ENCODE peak calls at places on chromosome 17, in six cellular contexts. X is naive thymus-derived CD4-positive, alpha-beta T cell; G is A549; A is kidney tubule cell; Z is activated CD4-positive, alpha-beta T cell treated with anti-CD3 and anti-CD28 coated beads, Interleukin-2, amount 50 U/mL, for 1 hour; J is M059J. W is an unnamed sample.

GRCh38 chr17:65301184-65301583 is 164.0 kb downstream of the RGS9 start:
- DNase-seq in X (no peak), G (no peak), A (peak), Z (no peak), J (peak), W (no peak)

GRCh38 chr17:81481815-81482505 is 30.6 kb downstream of the ACTG1 start:
- DNase-seq in X (no peak), G (no peak), A (no peak), Z (no peak), J (no peak), W (no peak)

GRCh38 chr17:82410014-82410716 is 8.0 kb upstream of the HEXD start:
- DNase-seq in X (no peak), G (no peak), A (no peak), Z (no peak), J (no peak), W (no peak)

GRCh38 chr17:73346763-73347162 is 35.0 kb upstream of the CDC42EP4 start:
- DNase-seq in X (no peak), G (no peak), A (no peak), Z (no peak), J (no peak), W (no peak)

GRCh38 chr17:7393613-7394451 is 493 bp downstream of the PLSCR3 start:
- DNase-seq in X (peak), G (no peak), A (peak), Z (peak), J (peak), W (peak)

GRCh38 chr17:78112508-78113471 is 15.8 kb downstream of the TMC6 start:
- DNase-seq in X (peak), G (peak), A (peak), Z (peak), J (peak), W (peak)

GRCh38 chr17:57537524-57538410 is 207.3 kb downstream of the CCDC182 start:
- DNase-seq in X (no peak), G (no peak), A (peak), Z (no peak), J (no peak), W (no peak)

GRCh38 chr17:66952031-66952524 is 12.4 kb upstream of the CACNG4 start:
- DNase-seq in X (no peak), G (peak), A (peak), Z (no peak), J (peak), W (no peak)

GRCh38 chr17:48928876-48929811 is 15.5 kb downstream of the SNF8 start:
- DNase-seq in X (no peak), G (no peak), A (peak), Z (no peak), J (no peak), W (no peak)

GRCh38 chr17:76783146-76783545 is 45.2 kb downstream of the MFSD11 start:
- DNase-seq in X (no peak), G (no peak), A (no peak), Z (no peak), J (no peak), W (no peak)

GRCh38 chr17:79438936-79439335 is 171.9 kb downstream of the RBFOX3 start:
- DNase-seq in X (no peak), G (no peak), A (no peak), Z (no peak), J (no peak), W (no peak)

GRCh38 chr17:11608396-11608795 is 10.1 kb downstream of the DNAH9 start:
- DNase-seq in X (no peak), G (peak), A (no peak), Z (no peak), J (peak), W (no peak)

GRCh38 chr17:74317071-74317470 is 9.0 kb upstream of the KIF19 start:
- DNase-seq in X (no peak), G (no peak), A (no peak), Z (no peak), J (no peak), W (no peak)

GRCh38 chr17:50533720-50534148 is 1.2 kb downstream of the EPN3 start:
- DNase-seq in X (no peak), G (no peak), A (peak), Z (no peak), J (peak), W (no peak)

GRCh38 chr17:18004901-18005305 is 32.2 kb downstream of the DRC3 start:
- DNase-seq in X (no peak), G (no peak), A (no peak), Z (no peak), J (no peak), W (no peak)

GRCh38 chr17:17682737-17683675 is 1.7 kb downstream of the RAI1 start:
- DNase-seq in X (peak), G (peak), A (peak), Z (peak), J (peak), W (peak)

GRCh38 chr17:9062399-9062902 is 41.1 kb downstream of the NTN1 start:
- DNase-seq in X (no peak), G (no peak), A (no peak), Z (no peak), J (no peak), W (no peak)

GRCh38 chr17:68993112-68993511 is 37.9 kb upstream of the ABCA8 start:
- DNase-seq in X (no peak), G (peak), A (peak), Z (no peak), J (no peak), W (no peak)

GRCh38 chr17:34146440-34147043 is 108.5 kb upstream of the CCL2 start:
- DNase-seq in X (peak), G (peak), A (peak), Z (peak), J (peak), W (peak)

W was measured in central memory CD4-positive, alpha-beta T cell.